ENCODE peak calls at places on chromosome 12, in six cellular contexts. One of them, this sample, is unnamed.

GRCh38 chr12:116376354-116377193 is 99.1 kb upstream of the MED13L start:
- DNase-seq in keratinocyte: no peak
- DNase-seq in fibroblast of the aortic adventitia: peak
- DNase-seq in neural crest cell: no peak
- DNase-seq in breast epithelium: no peak
- DNase-seq in CD8-positive, alpha-beta T cell: no peak
- DNase-seq in this sample: no peak

GRCh38 chr12:52285172-52285745 is 6.1 kb downstream of the KRT81 start:
- DNase-seq in keratinocyte: peak
- DNase-seq in fibroblast of the aortic adventitia: peak
- DNase-seq in neural crest cell: no peak
- DNase-seq in breast epithelium: peak
- DNase-seq in CD8-positive, alpha-beta T cell: no peak
- DNase-seq in this sample: no peak

GRCh38 chr12:124412646-124413015 is 117.7 kb downstream of the RFLNA start:
- DNase-seq in keratinocyte: no peak
- DNase-seq in fibroblast of the aortic adventitia: peak
- DNase-seq in neural crest cell: no peak
- DNase-seq in breast epithelium: no peak
- DNase-seq in CD8-positive, alpha-beta T cell: no peak
- DNase-seq in this sample: no peak

GRCh38 chr12:52050116-52050770 is 999 bp upstream of the NR4A1 start:
- DNase-seq in keratinocyte: no peak
- DNase-seq in fibroblast of the aortic adventitia: peak
- DNase-seq in neural crest cell: peak
- DNase-seq in breast epithelium: no peak
- DNase-seq in CD8-positive, alpha-beta T cell: no peak
- DNase-seq in this sample: no peak

GRCh38 chr12:38872181-38872580 is 33.2 kb downstream of the CPNE8 start:
- DNase-seq in keratinocyte: no peak
- DNase-seq in fibroblast of the aortic adventitia: no peak
- DNase-seq in neural crest cell: no peak
- DNase-seq in breast epithelium: no peak
- DNase-seq in CD8-positive, alpha-beta T cell: no peak
- DNase-seq in this sample: no peak

GRCh38 chr12:82942963-82943362 is 256.3 kb downstream of the TMTC2 start:
- DNase-seq in keratinocyte: no peak
- DNase-seq in fibroblast of the aortic adventitia: no peak
- DNase-seq in neural crest cell: no peak
- DNase-seq in breast epithelium: no peak
- DNase-seq in CD8-positive, alpha-beta T cell: no peak
- DNase-seq in this sample: peak

GRCh38 chr12:30000401-30000800 is 216.7 kb upstream of the TMTC1 start:
- DNase-seq in keratinocyte: no peak
- DNase-seq in fibroblast of the aortic adventitia: peak
- DNase-seq in neural crest cell: no peak
- DNase-seq in breast epithelium: no peak
- DNase-seq in CD8-positive, alpha-beta T cell: no peak
- DNase-seq in this sample: no peak

GRCh38 chr12:78343657-78344056 is 513.0 kb downstream of the NAV3 start:
- DNase-seq in keratinocyte: no peak
- DNase-seq in fibroblast of the aortic adventitia: no peak
- DNase-seq in neural crest cell: no peak
- DNase-seq in breast epithelium: no peak
- DNase-seq in CD8-positive, alpha-beta T cell: no peak
- DNase-seq in this sample: no peak

GRCh38 chr12:67459173-67459572 is 189.4 kb upstream of the DYRK2 start:
- DNase-seq in keratinocyte: no peak
- DNase-seq in fibroblast of the aortic adventitia: no peak
- DNase-seq in neural crest cell: no peak
- DNase-seq in breast epithelium: no peak
- DNase-seq in CD8-positive, alpha-beta T cell: no peak
- DNase-seq in this sample: no peak

GRCh38 chr12:27940756-27941402 is 31.7 kb downstream of the PTHLH start:
- DNase-seq in keratinocyte: no peak
- DNase-seq in fibroblast of the aortic adventitia: peak
- DNase-seq in neural crest cell: peak
- DNase-seq in breast epithelium: peak
- DNase-seq in CD8-positive, alpha-beta T cell: peak
- DNase-seq in this sample: peak

GRCh38 chr12:122866950-122867607 is 28.8 kb downstream of the VPS37B start:
- DNase-seq in keratinocyte: no peak
- DNase-seq in fibroblast of the aortic adventitia: no peak
- DNase-seq in neural crest cell: no peak
- DNase-seq in breast epithelium: no peak
- DNase-seq in CD8-positive, alpha-beta T cell: no peak
- DNase-seq in this sample: no peak

GRCh38 chr12:87756721-87757120 is 272.5 kb downstream of the C12orf50 start:
- DNase-seq in keratinocyte: no peak
- DNase-seq in fibroblast of the aortic adventitia: no peak
- DNase-seq in neural crest cell: no peak
- DNase-seq in breast epithelium: no peak
- DNase-seq in CD8-positive, alpha-beta T cell: no peak
- DNase-seq in this sample: no peak

GRCh38 chr12:101829639-101830390 is 944 bp downstream of the GNPTAB start:
- DNase-seq in keratinocyte: no peak
- DNase-seq in fibroblast of the aortic adventitia: peak
- DNase-seq in neural crest cell: no peak
- DNase-seq in breast epithelium: no peak
- DNase-seq in CD8-positive, alpha-beta T cell: no peak
- DNase-seq in this sample: no peak

GRCh38 chr12:58804749-58805148 is 115.6 kb downstream of the LRIG3 start:
- DNase-seq in keratinocyte: no peak
- DNase-seq in fibroblast of the aortic adventitia: no peak
- DNase-seq in neural crest cell: no peak
- DNase-seq in breast epithelium: no peak
- DNase-seq in CD8-positive, alpha-beta T cell: no peak
- DNase-seq in this sample: no peak

GRCh38 chr12:50537538-50537919 is 32.7 kb downstream of the DIP2B start:
- DNase-seq in keratinocyte: peak
- DNase-seq in fibroblast of the aortic adventitia: peak
- DNase-seq in neural crest cell: no peak
- DNase-seq in breast epithelium: no peak
- DNase-seq in CD8-positive, alpha-beta T cell: no peak
- DNase-seq in this sample: no peak

GRCh38 chr12:88083634-88084033 is 54.4 kb upstream of the C12orf50 start:
- DNase-seq in keratinocyte: no peak
- DNase-seq in fibroblast of the aortic adventitia: no peak
- DNase-seq in neural crest cell: no peak
- DNase-seq in breast epithelium: no peak
- DNase-seq in CD8-positive, alpha-beta T cell: no peak
- DNase-seq in this sample: no peak

GRCh38 chr12:91667698-91668097 is 477.9 kb downstream of the BTG1 start:
- DNase-seq in keratinocyte: no peak
- DNase-seq in fibroblast of the aortic adventitia: no peak
- DNase-seq in neural crest cell: no peak
- DNase-seq in breast epithelium: no peak
- DNase-seq in CD8-positive, alpha-beta T cell: no peak
- DNase-seq in this sample: no peak

GRCh38 chr12:52351196-52352059 is 15.9 kb downstream of the KRT85 start:
- DNase-seq in keratinocyte: no peak
- DNase-seq in fibroblast of the aortic adventitia: no peak
- DNase-seq in neural crest cell: no peak
- DNase-seq in breast epithelium: peak
- DNase-seq in CD8-positive, alpha-beta T cell: peak
- DNase-seq in this sample: no peak

GRCh38 chr12:43338848-43339526 is 213.0 kb downstream of the ADAMTS20 start:
- DNase-seq in keratinocyte: no peak
- DNase-seq in fibroblast of the aortic adventitia: peak
- DNase-seq in neural crest cell: peak
- DNase-seq in breast epithelium: no peak
- DNase-seq in CD8-positive, alpha-beta T cell: no peak
- DNase-seq in this sample: peak

GRCh38 chr12:128091931-128092330 is 175.0 kb upstream of the TMEM132C start:
- DNase-seq in keratinocyte: no peak
- DNase-seq in fibroblast of the aortic adventitia: no peak
- DNase-seq in neural crest cell: no peak
- DNase-seq in breast epithelium: no peak
- DNase-seq in CD8-positive, alpha-beta T cell: no peak
- DNase-seq in this sample: no peak

GRCh38 chr12:127987199-127987901 is 279.6 kb upstream of the TMEM132C start:
- DNase-seq in keratinocyte: no peak
- DNase-seq in fibroblast of the aortic adventitia: peak
- DNase-seq in neural crest cell: no peak
- DNase-seq in breast epithelium: no peak
- DNase-seq in CD8-positive, alpha-beta T cell: no peak
- DNase-seq in this sample: no peak

GRCh38 chr12:11973396-11973795 is 97.3 kb upstream of the BCL2L14 start:
- DNase-seq in keratinocyte: no peak
- DNase-seq in fibroblast of the aortic adventitia: no peak
- DNase-seq in neural crest cell: no peak
- DNase-seq in breast epithelium: no peak
- DNase-seq in CD8-positive, alpha-beta T cell: no peak
- DNase-seq in this sample: no peak

GRCh38 chr12:43806737-43807072 is 588 bp upstream of the TWF1 start:
- DNase-seq in keratinocyte: no peak
- DNase-seq in fibroblast of the aortic adventitia: no peak
- DNase-seq in neural crest cell: no peak
- DNase-seq in breast epithelium: no peak
- DNase-seq in CD8-positive, alpha-beta T cell: no peak
- DNase-seq in this sample: no peak

GRCh38 chr12:50507930-50508329 is 3.1 kb downstream of the DIP2B start:
- DNase-seq in keratinocyte: no peak
- DNase-seq in fibroblast of the aortic adventitia: no peak
- DNase-seq in neural crest cell: no peak
- DNase-seq in breast epithelium: no peak
- DNase-seq in CD8-positive, alpha-beta T cell: no peak
- DNase-seq in this sample: no peak

GRCh38 chr12:1768585-1768984 is 51.8 kb upstream of the LRTM2 start:
- DNase-seq in keratinocyte: no peak
- DNase-seq in fibroblast of the aortic adventitia: no peak
- DNase-seq in neural crest cell: no peak
- DNase-seq in breast epithelium: no peak
- DNase-seq in CD8-positive, alpha-beta T cell: no peak
- DNase-seq in this sample: no peak

GRCh38 chr12:8033153-8034044 is 883 bp downstream of the FOXJ2 start:
- DNase-seq in keratinocyte: no peak
- DNase-seq in fibroblast of the aortic adventitia: no peak
- DNase-seq in neural crest cell: no peak
- DNase-seq in breast epithelium: peak
- DNase-seq in CD8-positive, alpha-beta T cell: no peak
- DNase-seq in this sample: peak

GRCh38 chr12:51013441-51013840 is 12.7 kb downstream of the SLC11A2 start:
- DNase-seq in keratinocyte: no peak
- DNase-seq in fibroblast of the aortic adventitia: no peak
- DNase-seq in neural crest cell: no peak
- DNase-seq in breast epithelium: no peak
- DNase-seq in CD8-positive, alpha-beta T cell: no peak
- DNase-seq in this sample: no peak

GRCh38 chr12:108568653-108569154 is 6.3 kb downstream of the ISCU start:
- DNase-seq in keratinocyte: no peak
- DNase-seq in fibroblast of the aortic adventitia: no peak
- DNase-seq in neural crest cell: no peak
- DNase-seq in breast epithelium: no peak
- DNase-seq in CD8-positive, alpha-beta T cell: peak
- DNase-seq in this sample: peak

GRCh38 chr12:56338643-56339422 is at the start of gene IL23A:
- DNase-seq in keratinocyte: peak
- DNase-seq in fibroblast of the aortic adventitia: no peak
- DNase-seq in neural crest cell: no peak
- DNase-seq in breast epithelium: no peak
- DNase-seq in CD8-positive, alpha-beta T cell: peak
- DNase-seq in this sample: peak

GRCh38 chr12:116455540-116456306 is 103.5 kb upstream of the MAP1LC3B2 start:
- DNase-seq in keratinocyte: peak
- DNase-seq in fibroblast of the aortic adventitia: peak
- DNase-seq in neural crest cell: peak
- DNase-seq in breast epithelium: peak
- DNase-seq in CD8-positive, alpha-beta T cell: no peak
- DNase-seq in this sample: no peak

GRCh38 chr12:127726928-127727327 is 540.0 kb upstream of the TMEM132C start:
- DNase-seq in keratinocyte: no peak
- DNase-seq in fibroblast of the aortic adventitia: no peak
- DNase-seq in neural crest cell: no peak
- DNase-seq in breast epithelium: no peak
- DNase-seq in CD8-positive, alpha-beta T cell: no peak
- DNase-seq in this sample: no peak

GRCh38 chr12:62834971-62835547 is 99.9 kb downstream of the PPM1H start:
- DNase-seq in keratinocyte: no peak
- DNase-seq in fibroblast of the aortic adventitia: peak
- DNase-seq in neural crest cell: no peak
- DNase-seq in breast epithelium: no peak
- DNase-seq in CD8-positive, alpha-beta T cell: no peak
- DNase-seq in this sample: no peak

GRCh38 chr12:92538970-92539749 is 163.6 kb upstream of the PLEKHG7 start:
- DNase-seq in keratinocyte: no peak
- DNase-seq in fibroblast of the aortic adventitia: peak
- DNase-seq in neural crest cell: no peak
- DNase-seq in breast epithelium: no peak
- DNase-seq in CD8-positive, alpha-beta T cell: no peak
- DNase-seq in this sample: peak

GRCh38 chr12:3293013-3293412 is 198.0 kb upstream of the PRMT8 start:
- DNase-seq in keratinocyte: no peak
- DNase-seq in fibroblast of the aortic adventitia: no peak
- DNase-seq in neural crest cell: no peak
- DNase-seq in breast epithelium: no peak
- DNase-seq in CD8-positive, alpha-beta T cell: no peak
- DNase-seq in this sample: no peak

GRCh38 chr12:40946612-40947194 is 241.4 kb upstream of the PDZRN4 start:
- DNase-seq in keratinocyte: no peak
- DNase-seq in fibroblast of the aortic adventitia: peak
- DNase-seq in neural crest cell: no peak
- DNase-seq in breast epithelium: no peak
- DNase-seq in CD8-positive, alpha-beta T cell: no peak
- DNase-seq in this sample: peak
- TF ChIP-seq CTCF in keratinocyte: no peak
- TF ChIP-seq CTCF in fibroblast of the aortic adventitia: peak
- TF ChIP-seq CTCF in neural crest cell: peak
- TF ChIP-seq CTCF in breast epithelium: peak
- TF ChIP-seq CTCF in CD8-positive, alpha-beta T cell: peak
- TF ChIP-seq CTCF in this sample: peak

GRCh38 chr12:120181991-120182631 is 12.4 kb downstream of the GCN1 start:
- DNase-seq in keratinocyte: no peak
- DNase-seq in fibroblast of the aortic adventitia: peak
- DNase-seq in neural crest cell: no peak
- DNase-seq in breast epithelium: peak
- DNase-seq in CD8-positive, alpha-beta T cell: no peak
- DNase-seq in this sample: no peak
- TF ChIP-seq CTCF in keratinocyte: no peak
- TF ChIP-seq CTCF in fibroblast of the aortic adventitia: peak
- TF ChIP-seq CTCF in neural crest cell: peak
- TF ChIP-seq CTCF in breast epithelium: no peak
- TF ChIP-seq CTCF in CD8-positive, alpha-beta T cell: no peak
- TF ChIP-seq CTCF in this sample: no peak

DNA sequence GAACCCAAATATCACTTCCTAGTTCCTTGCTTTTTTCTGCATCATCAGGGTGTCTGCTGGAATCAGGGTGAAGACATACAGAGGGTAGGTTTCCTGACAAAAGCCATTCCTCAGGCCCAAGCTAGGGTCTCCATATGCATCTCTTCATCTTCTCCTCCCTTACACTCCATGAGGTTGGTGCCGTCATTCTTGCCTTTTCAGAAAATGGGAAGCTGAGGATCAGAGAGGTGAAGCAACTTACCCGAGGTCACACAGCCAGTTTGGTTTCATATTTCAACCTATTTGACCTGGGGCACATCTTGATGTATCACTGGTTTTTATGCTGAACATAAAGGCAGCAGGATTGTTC is 7.3 kb upstream of the FAM222A start:
- DNase-seq in keratinocyte: no peak
- DNase-seq in fibroblast of the aortic adventitia: no peak
- DNase-seq in neural crest cell: no peak
- DNase-seq in breast epithelium: no peak
- DNase-seq in CD8-positive, alpha-beta T cell: no peak
- DNase-seq in this sample: no peak
- TF ChIP-seq CTCF in keratinocyte: no peak
- TF ChIP-seq CTCF in fibroblast of the aortic adventitia: no peak
- TF ChIP-seq CTCF in neural crest cell: no peak
- TF ChIP-seq CTCF in breast epithelium: no peak
- TF ChIP-seq CTCF in CD8-positive, alpha-beta T cell: no peak
- TF ChIP-seq CTCF in this sample: no peak

GRCh38 chr12:96208346-96208745 is 14.2 kb downstream of the ELK3 start:
- DNase-seq in keratinocyte: no peak
- DNase-seq in fibroblast of the aortic adventitia: peak
- DNase-seq in neural crest cell: no peak
- DNase-seq in breast epithelium: no peak
- DNase-seq in CD8-positive, alpha-beta T cell: no peak
- DNase-seq in this sample: no peak
- TF ChIP-seq CTCF in keratinocyte: no peak
- TF ChIP-seq CTCF in fibroblast of the aortic adventitia: no peak
- TF ChIP-seq CTCF in neural crest cell: no peak
- TF ChIP-seq CTCF in breast epithelium: no peak
- TF ChIP-seq CTCF in CD8-positive, alpha-beta T cell: no peak
- TF ChIP-seq CTCF in this sample: no peak

This sample was measured in GM10248.